ENCODE peak calls at places on chromosome 4, in seven cellular contexts. J is NB4, S is mucosa of descending colon, A is lower leg skin, K is IMR-90, X is pancreas, O is cardiac fibroblast. N is an unnamed sample.

GRCh38 chr4:59818656-59819055 is 1381.5 kb upstream of the ADGRL3 start:
- DNase-seq in J (peak), K (no peak), O (no peak), S (peak), X (no peak), A (no peak), N (peak)

GRCh38 chr4:141246243-141246642 is 25.5 kb downstream of the ZNF330 start:
- DNase-seq in X (no peak), S (no peak), J (no peak), A (no peak), O (peak), K (peak), N (peak)

GRCh38 chr4:178010596-178010995 is 568.4 kb upstream of the AGA start:
- DNase-seq in S (no peak), A (no peak), O (no peak), J (no peak), K (no peak), X (no peak), N (no peak)

GRCh38 chr4:1822568-1823544 is 29.8 kb downstream of the FGFR3 start:
- DNase-seq in J (no peak), A (no peak), X (no peak), S (no peak), K (no peak), O (no peak), N (no peak)

GRCh38 chr4:26346203-26346620 is 25.4 kb downstream of the RBPJ start:
- DNase-seq in O (peak), J (no peak), A (no peak), X (no peak), S (no peak), K (no peak), N (no peak)

GRCh38 chr4:11073621-11074051 is 355.1 kb downstream of the HS3ST1 start:
- DNase-seq in S (peak), X (no peak), A (no peak), K (no peak), O (peak), J (peak), N (peak)

GRCh38 chr4:56743550-56743949 is 62.5 kb upstream of the HOPX start:
- DNase-seq in O (no peak), X (no peak), A (no peak), K (no peak), J (no peak), S (peak), N (no peak)

GRCh38 chr4:122777846-122778501 is 45.5 kb downstream of the BBS12 start:
- DNase-seq in S (no peak), X (no peak), J (no peak), K (peak), O (peak), A (no peak), N (peak)

GRCh38 chr4:184282895-184283654 is 65.4 kb upstream of the ENPP6 start:
- DNase-seq in A (no peak), X (no peak), K (no peak), J (no peak), O (no peak), S (no peak), N (no peak)

GRCh38 chr4:157075811-157076577 is at the start of gene GLRB:
- DNase-seq in S (peak), X (peak), O (peak), J (no peak), A (no peak), K (peak), N (no peak)

DNA sequence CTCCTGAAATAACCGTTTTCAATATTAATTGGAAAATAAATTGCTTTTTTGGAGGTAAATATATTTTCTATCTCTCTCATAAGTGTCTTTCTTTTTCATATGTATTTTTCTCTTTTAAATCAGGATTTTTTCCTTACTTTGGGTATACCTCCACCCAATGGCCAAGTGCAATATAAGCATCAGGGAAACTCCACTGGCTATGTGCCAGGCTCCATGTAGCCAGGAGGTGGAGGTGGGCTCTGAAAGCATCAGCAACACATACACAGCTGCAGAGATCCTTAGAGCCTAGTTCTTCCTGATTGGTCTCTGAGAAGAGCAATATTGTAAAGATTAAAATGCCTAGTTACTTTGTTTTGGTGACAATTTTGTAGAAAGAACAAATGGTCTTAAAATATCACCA is 3.4 kb downstream of the GABRA2 start:
- DNase-seq in S (peak), X (no peak), O (no peak), K (no peak), J (no peak), A (no peak), N (no peak)
- TF ChIP-seq CTCF in S (no peak), X (no peak), O (no peak), K (no peak), J (no peak), A (no peak), N (peak)

DNA sequence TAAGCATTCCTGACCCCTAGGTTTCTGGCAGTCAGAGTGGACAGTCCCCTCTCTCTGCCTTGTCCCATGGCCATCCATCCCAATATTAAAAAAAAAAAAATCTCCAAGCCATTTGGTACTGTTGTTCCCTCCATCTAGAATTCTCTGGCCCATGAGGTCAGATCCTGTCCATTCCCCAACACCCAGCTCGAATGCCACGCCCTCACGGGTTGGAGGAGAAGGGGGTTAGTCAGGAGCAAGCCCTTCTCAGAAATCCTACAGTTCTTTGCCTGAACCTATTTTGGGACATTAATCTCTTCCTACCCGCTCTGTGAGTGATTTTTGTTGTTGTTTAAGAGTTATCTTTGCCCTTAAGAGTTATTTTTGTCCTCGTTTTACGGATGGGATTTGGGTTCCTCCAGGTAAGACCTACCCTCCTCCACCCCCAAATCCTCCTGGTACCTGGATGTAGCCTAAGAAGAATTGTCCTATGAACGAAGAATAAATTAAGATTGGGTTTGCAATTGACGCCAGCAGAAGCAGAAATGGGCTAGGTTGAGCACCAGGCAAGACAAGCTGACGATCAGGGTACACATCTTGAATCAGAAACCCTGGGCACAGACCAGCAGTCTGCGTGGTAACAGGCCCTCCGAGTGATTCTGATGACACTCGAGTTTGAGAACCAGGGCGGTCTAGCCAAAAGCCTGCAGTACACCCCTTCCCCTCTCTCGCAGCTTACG is 977 bp downstream of the RNF175 start:
- DNase-seq in K (no peak), S (no peak), A (no peak), J (no peak), X (no peak), O (no peak), N (no peak)
- H3K4me3 ChIP-seq in K (no peak), S (no peak), A (peak), J (no peak), X (no peak), O (peak), N (peak)

DNA sequence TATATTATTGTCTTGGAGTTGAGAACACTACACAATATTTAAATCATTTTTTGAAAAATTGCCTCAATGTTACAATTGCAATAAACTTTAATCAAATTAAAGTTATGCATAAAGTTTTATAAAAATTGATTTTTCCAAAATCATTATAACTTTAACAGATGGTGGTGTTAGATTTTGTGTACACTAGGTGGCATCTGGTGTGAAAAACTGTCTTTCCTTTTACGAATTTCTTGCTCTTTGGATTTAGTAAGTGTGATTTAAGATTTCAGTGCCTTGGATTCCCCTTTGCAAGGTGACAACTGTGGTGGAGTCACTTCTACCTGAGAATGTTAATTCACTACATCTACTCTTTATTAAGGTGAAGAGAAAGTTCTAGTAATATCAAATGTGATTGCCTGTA is 91.6 kb downstream of the AREG start:
- DNase-seq in O (peak), S (no peak), J (no peak), A (no peak), K (no peak), X (no peak), N (peak)
- TF ChIP-seq CTCF in O (peak), S (no peak), J (no peak), A (no peak), K (peak), X (no peak), N (peak)

DNA sequence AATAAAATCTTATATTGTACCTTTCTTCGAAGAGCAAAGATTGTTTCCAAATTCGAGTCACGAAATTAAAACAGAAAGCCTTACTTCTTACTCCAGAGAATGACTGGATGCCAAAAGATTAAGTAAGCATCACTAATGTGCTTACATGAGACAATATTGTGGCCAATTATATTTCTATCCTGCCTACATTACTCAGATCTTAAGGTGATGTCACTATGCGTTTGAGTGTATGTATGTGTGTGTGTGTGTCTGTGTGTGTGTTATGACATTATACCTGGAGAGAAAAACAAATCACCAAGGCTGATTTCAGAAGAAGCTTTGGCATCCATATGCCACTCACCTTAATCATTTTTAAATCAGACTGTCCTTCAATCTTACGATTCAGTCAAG is 556.3 kb downstream of the PPARGC1A start:
- DNase-seq in A (no peak), S (no peak), J (no peak), O (peak), X (no peak), K (peak), N (peak)
- H3K4me3 ChIP-seq in A (no peak), S (no peak), J (no peak), O (no peak), X (no peak), K (no peak), N (no peak)

GRCh38 chr4:77201857-77202256 is 44.9 kb downstream of the CCNG2 start:
- DNase-seq in X (no peak), K (no peak), J (no peak), S (no peak), A (no peak), O (no peak), N (no peak)
- TF ChIP-seq CTCF in X (no peak), K (no peak), J (no peak), S (no peak), A (no peak), O (no peak), N (no peak)

GRCh38 chr4:42654606-42655005 is 2.3 kb downstream of the ATP8A1 start:
- DNase-seq in O (peak), X (no peak), A (no peak), K (peak), S (no peak), J (peak), N (peak)
- H3K4me3 ChIP-seq in O (no peak), X (no peak), A (no peak), K (no peak), S (no peak), J (no peak), N (no peak)

DNA sequence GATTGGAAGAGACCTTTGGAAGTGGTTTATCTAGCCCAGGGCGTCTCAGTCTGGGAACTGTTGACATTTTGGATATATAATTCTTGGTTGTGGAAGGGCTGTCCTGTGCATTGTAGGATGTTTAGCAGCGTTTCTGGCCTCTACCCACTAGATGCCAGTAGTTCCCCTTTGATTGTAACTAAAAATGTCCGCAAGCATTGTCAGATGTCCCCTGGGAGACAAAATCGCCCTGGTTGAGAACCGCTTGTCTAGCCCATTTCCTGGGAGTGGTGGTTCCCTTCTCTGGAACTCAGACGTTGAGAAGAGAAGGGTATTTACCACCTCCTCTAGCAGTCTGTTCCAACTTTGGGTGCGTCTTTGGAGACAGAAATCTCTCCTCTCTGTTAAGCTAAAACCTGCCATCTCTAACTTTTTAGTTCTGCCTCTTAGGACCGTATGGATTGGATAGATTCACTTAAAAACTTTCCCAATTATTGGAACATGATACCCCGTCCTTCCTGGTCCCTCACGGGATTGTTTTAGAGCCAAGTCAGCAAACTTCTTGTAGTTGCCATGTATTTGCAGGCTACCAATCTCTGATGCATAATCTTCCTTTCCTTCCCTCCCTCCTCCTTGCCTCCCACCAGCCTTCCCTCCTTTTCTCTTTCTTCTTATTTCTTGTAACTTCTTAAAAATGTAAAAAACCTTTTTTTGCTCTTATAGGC is 13.9 kb downstream of the TMEM165 start:
- DNase-seq in O (peak), K (peak), X (no peak), A (no peak), J (peak), S (no peak), N (peak)
- TF ChIP-seq CTCF in O (peak), K (peak), X (no peak), A (no peak), J (peak), S (no peak), N (peak)